ENCODE peak calls at places on chromosome 10, in nine cellular contexts. S, L, H, G, D, N, A, X and W are unnamed samples.

GRCh38 chr10:101066146-101066889 is 4.5 kb downstream of the KAZALD1 start:
- DNase-seq in G (peak; percentile 69), H (peak; percentile 13), L (no peak), N (peak; percentile 57), S (peak; percentile 92), A (peak; percentile 73), X (peak; percentile 63), D (peak; percentile 64), W (peak; percentile 87)

GRCh38 chr10:71753091-71753959 is 20.0 kb downstream of the VSIR start:
- DNase-seq in X (no peak), A (no peak), G (peak; percentile 83), N (no peak), H (no peak), L (no peak), S (peak; percentile 77), D (no peak), W (no peak)

GRCh38 chr10:129760003-129760315 is 204.1 kb downstream of the EBF3 start:
- DNase-seq in A (no peak), H (no peak), S (peak; percentile 51), L (no peak), D (no peak), X (no peak), N (no peak), G (no peak), W (no peak)

GRCh38 chr10:87657370-87657769 is 2.3 kb upstream of the PAPSS2 start:
- DNase-seq in S (no peak), D (no peak), L (no peak), N (peak; percentile 76), G (peak; percentile 40), H (peak; percentile 61), X (peak; percentile 89), A (no peak), W (no peak)

GRCh38 chr10:76984559-76985443 is 652.8 kb downstream of the KCNMA1 start:
- DNase-seq in D (peak; percentile 45), L (peak; percentile 64), H (peak; percentile 68), X (peak; percentile 82), G (peak; percentile 75), N (peak; percentile 79), S (peak; percentile 81), A (peak; percentile 56), W (peak; percentile 76)

GRCh38 chr10:94358480-94358879 is 4.3 kb downstream of the NOC3L start:
- DNase-seq in H (no peak), S (no peak), D (peak; percentile 79), G (no peak), A (no peak), X (peak; percentile 91), L (peak; percentile 70), N (peak; percentile 96), W (peak; percentile 79)

GRCh38 chr10:3654496-3654895 is 130.5 kb downstream of the KLF6 start:
- DNase-seq in H (no peak), A (no peak), X (no peak), L (no peak), G (no peak), D (no peak), N (peak; percentile 18), S (no peak), W (peak; percentile 14)

GRCh38 chr10:43595739-43596298 is 10.4 kb upstream of the ZNF485 start:
- DNase-seq in S (no peak), H (no peak), X (no peak), A (no peak), D (no peak), L (no peak), G (no peak), N (no peak), W (no peak)

GRCh38 chr10:126684171-126684745 is 13.8 kb upstream of the C10orf90 start:
- DNase-seq in X (no peak), N (no peak), A (no peak), L (no peak), H (no peak), G (no peak), D (peak; percentile 12), S (no peak), W (no peak)

GRCh38 chr10:128927821-128928220 is 539.2 kb upstream of the MGMT start:
- DNase-seq in G (peak; percentile 37), A (peak; percentile 49), S (no peak), D (no peak), X (no peak), L (no peak), H (no peak), N (no peak), W (no peak)

GRCh38 chr10:117830832-117831231 is 215.9 kb downstream of the RAB11FIP2 start:
- DNase-seq in A (no peak), D (no peak), X (no peak), S (no peak), N (no peak), H (no peak), G (no peak), L (no peak), W (no peak)

GRCh38 chr10:42987121-42987541 is 89.7 kb upstream of the RET start:
- DNase-seq in X (no peak), S (peak; percentile 71), H (no peak), A (no peak), L (no peak), N (no peak), G (no peak), D (no peak), W (no peak)

GRCh38 chr10:122123186-122123585 is 134.2 kb downstream of the TACC2 start:
- DNase-seq in N (no peak), D (no peak), G (no peak), A (no peak), H (no peak), S (peak; percentile 53), L (no peak), X (no peak), W (no peak)

DNA sequence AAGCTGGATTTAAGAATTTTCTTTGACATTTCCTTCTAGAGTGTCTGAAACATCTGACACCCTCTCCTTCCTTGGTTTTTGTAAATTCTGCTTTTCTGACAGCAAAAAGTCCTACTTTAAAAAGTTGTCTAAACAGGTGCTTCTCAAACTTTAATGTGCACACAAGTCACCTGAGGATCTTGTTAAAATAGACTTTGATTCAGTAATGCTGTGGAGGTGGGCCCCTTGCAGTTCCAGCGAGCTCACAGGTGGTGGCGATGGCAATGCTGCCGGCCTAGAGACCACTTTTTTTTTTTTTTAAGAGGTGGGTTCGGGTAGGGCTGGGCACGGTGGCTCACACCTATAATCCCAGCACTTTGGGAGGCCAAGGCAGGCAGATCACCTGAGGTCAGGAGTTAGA is 77.1 kb downstream of the ABCC2 start:
- DNase-seq in S (no peak), X (no peak), A (no peak), H (no peak), D (no peak), G (no peak), L (no peak), N (no peak), W (peak; percentile 13)
- TF ChIP-seq CTCF in S (peak; percentile 22), X (peak; percentile 43), A (no peak), H (no peak), D (peak; percentile 27), G (no peak), L (peak; percentile 17), N (peak; percentile 25), W (no peak)

GRCh38 chr10:90718185-90718584 is 139.7 kb downstream of the HTR7 start:
- DNase-seq in G (no peak), X (peak; percentile 34), L (no peak), H (no peak), S (no peak), N (no peak), A (no peak), D (no peak), W (peak; percentile 21)
- TF ChIP-seq CTCF in G (no peak), X (peak; percentile 25), L (no peak), H (no peak), S (no peak), N (no peak), A (no peak), D (peak; percentile 16), W (no peak)

DNA sequence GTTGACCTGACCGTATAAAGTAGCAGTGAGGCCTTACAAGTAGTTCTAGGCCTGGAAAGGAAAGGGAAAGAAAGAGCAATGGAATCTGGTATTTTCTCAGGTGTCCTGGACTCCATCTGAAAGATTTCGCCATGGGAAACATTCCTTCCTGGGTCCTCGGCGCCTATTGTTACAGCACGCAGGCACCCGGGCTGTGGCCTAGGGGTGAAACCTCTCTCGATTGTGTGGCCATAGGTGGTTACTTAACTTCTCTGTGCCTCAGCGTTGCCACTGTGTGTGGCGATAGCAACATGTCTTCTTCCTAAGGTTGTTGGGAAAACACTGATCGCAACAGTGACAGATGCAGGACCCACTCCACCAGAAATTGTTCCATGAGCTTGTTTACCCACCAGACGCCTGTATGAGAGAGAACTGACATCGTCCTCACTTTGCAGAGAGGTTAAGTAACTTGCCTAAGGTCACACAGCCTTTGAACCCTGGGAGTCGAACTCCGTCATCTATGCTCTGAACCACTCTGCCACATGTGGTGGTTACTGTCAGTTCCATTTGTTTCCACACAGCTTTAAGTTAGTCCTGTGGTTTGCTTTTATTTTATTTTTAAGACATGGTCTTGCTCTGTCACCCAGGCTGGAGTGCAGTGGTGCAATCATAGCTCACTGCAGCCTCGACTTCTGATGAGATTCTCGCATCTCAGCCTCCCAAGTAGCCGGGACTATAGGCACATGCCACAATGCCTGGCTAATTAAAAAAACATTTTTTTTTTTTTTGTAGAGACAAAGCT is 73.4 kb downstream of the LHPP start:
- DNase-seq in N (no peak), L (no peak), H (no peak), X (no peak), S (no peak), D (no peak), G (no peak), A (no peak), W (no peak)
- TF ChIP-seq CTCF in N (no peak), L (no peak), H (no peak), X (no peak), S (no peak), D (no peak), G (no peak), A (no peak), W (no peak)

GRCh38 chr10:66627156-66627555 is 298.7 kb upstream of the LRRTM3 start:
- DNase-seq in S (no peak), D (peak; percentile 61), G (peak; percentile 4), A (no peak), X (peak; percentile 60), N (no peak), L (no peak), H (no peak), W (peak; percentile 71)
- TF ChIP-seq CTCF in S (no peak), D (peak; percentile 69), G (no peak), A (no peak), X (peak; percentile 19), N (no peak), L (no peak), H (no peak), W (peak; percentile 48)

DNA sequence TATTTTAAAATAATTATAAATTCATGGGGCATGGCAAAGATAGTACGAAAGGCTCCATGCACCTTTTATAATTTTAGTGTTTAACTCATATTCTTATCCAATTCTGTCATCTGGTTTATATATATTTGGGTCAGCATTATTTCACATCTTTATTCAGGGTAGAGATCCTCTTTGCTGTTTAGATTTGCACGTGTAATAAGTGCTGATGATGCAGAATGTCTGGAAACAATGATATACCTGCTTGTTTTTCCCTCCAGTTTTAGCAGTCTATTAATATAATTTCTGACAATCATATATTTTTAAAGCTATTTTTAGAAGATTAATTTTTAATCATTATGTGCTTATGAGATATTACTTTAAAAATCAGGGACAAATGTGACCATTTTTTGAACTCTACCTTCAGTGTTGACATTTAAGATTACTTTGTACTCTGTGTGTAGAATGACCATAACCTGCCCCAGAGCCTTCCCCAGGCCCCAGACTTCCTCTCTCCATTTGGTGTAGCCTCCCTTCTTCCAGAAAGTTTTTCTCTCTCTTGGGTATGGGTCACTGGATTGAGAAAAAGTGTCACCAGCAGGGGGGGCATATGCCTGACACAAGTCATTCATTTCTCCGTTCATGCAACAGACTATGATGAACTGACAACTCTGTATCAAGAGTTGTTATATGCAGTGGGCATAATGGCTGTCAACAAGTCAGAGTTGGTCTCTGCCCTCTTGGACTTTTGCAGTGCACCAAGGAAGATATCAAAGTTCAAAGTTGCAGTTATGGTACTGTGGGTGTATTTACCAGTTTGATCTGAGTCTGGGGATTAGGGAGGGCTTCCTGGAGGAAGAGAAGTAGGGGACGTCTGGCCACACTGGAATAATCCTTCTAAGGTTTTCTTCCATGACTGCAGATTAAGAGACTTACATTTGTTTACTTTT is 192.6 kb upstream of the CCDC6 start:
- DNase-seq in H (no peak), S (no peak), G (no peak), A (no peak), N (no peak), L (no peak), D (no peak), X (peak; percentile 26), W (peak; percentile 23)
- TF ChIP-seq CTCF in H (no peak), S (no peak), G (no peak), A (peak; percentile 26), N (no peak), L (peak; percentile 16), D (peak; percentile 34), X (peak; percentile 27), W (peak; percentile 17)